ENCODE peak calls at places on chromosomes 12 and 14, in nine cellular contexts. One of them, this sample, is unnamed. For H3K4me1, the result is how much of the 10 kb centered on the place peaks cover.

GRCh38 chr14:103108749-103109207 is 14.3 kb downstream of the EXOC3L4 start:
- DNase-seq in CD4-positive, CD25-positive, alpha-beta regulatory T cell: no peak
- DNase-seq in PC-3: no peak
- DNase-seq in tibial artery: no peak
- DNase-seq in naive thymus-derived CD4-positive, alpha-beta T cell: no peak
- DNase-seq in GM23338: peak
- DNase-seq in body of pancreas: no peak
- DNase-seq in left ventricle myocardium inferior: no peak
- DNase-seq in hepatocyte: no peak
- DNase-seq in this sample: no peak

GRCh38 chr14:81625343-81625742 is 91.7 kb upstream of the SEL1L start:
- DNase-seq in left ventricle myocardium inferior: no peak
- DNase-seq in body of pancreas: no peak
- DNase-seq in PC-3: peak
- DNase-seq in naive thymus-derived CD4-positive, alpha-beta T cell: no peak
- DNase-seq in tibial artery: no peak
- DNase-seq in CD4-positive, CD25-positive, alpha-beta regulatory T cell: peak
- DNase-seq in hepatocyte: peak
- DNase-seq in GM23338: peak
- DNase-seq in this sample: no peak

GRCh38 chr14:71429900-71430299 is 502.3 kb upstream of the RGS6 start:
- DNase-seq in GM23338: no peak
- DNase-seq in naive thymus-derived CD4-positive, alpha-beta T cell: no peak
- DNase-seq in body of pancreas: no peak
- DNase-seq in left ventricle myocardium inferior: no peak
- DNase-seq in CD4-positive, CD25-positive, alpha-beta regulatory T cell: no peak
- DNase-seq in hepatocyte: no peak
- DNase-seq in tibial artery: no peak
- DNase-seq in PC-3: no peak
- DNase-seq in this sample: no peak

GRCh38 chr14:78970677-78971076 is 800.5 kb downstream of the NRXN3 start:
- DNase-seq in tibial artery: no peak
- DNase-seq in left ventricle myocardium inferior: no peak
- DNase-seq in naive thymus-derived CD4-positive, alpha-beta T cell: no peak
- DNase-seq in CD4-positive, CD25-positive, alpha-beta regulatory T cell: no peak
- DNase-seq in PC-3: peak
- DNase-seq in hepatocyte: no peak
- DNase-seq in body of pancreas: no peak
- DNase-seq in GM23338: no peak
- DNase-seq in this sample: no peak

GRCh38 chr12:102634216-102634615 is 153.9 kb upstream of the IGF1 start:
- DNase-seq in hepatocyte: no peak
- DNase-seq in PC-3: no peak
- DNase-seq in GM23338: no peak
- DNase-seq in tibial artery: no peak
- DNase-seq in body of pancreas: no peak
- DNase-seq in left ventricle myocardium inferior: no peak
- DNase-seq in naive thymus-derived CD4-positive, alpha-beta T cell: no peak
- DNase-seq in CD4-positive, CD25-positive, alpha-beta regulatory T cell: no peak
- DNase-seq in this sample: no peak

GRCh38 chr14:92945959-92946846 is 23.3 kb downstream of the CHGA start:
- DNase-seq in hepatocyte: no peak
- DNase-seq in CD4-positive, CD25-positive, alpha-beta regulatory T cell: no peak
- DNase-seq in GM23338: no peak
- DNase-seq in naive thymus-derived CD4-positive, alpha-beta T cell: no peak
- DNase-seq in tibial artery: peak
- DNase-seq in PC-3: peak
- DNase-seq in body of pancreas: peak
- DNase-seq in left ventricle myocardium inferior: peak
- DNase-seq in this sample: no peak

GRCh38 chr14:92692822-92693226 is 55.6 kb downstream of the LGMN start:
- DNase-seq in body of pancreas: peak
- DNase-seq in hepatocyte: no peak
- DNase-seq in left ventricle myocardium inferior: peak
- DNase-seq in naive thymus-derived CD4-positive, alpha-beta T cell: peak
- DNase-seq in tibial artery: peak
- DNase-seq in PC-3: peak
- DNase-seq in CD4-positive, CD25-positive, alpha-beta regulatory T cell: no peak
- DNase-seq in GM23338: no peak
- DNase-seq in this sample: no peak

GRCh38 chr12:105924526-105925208 is 214.1 kb downstream of the NUAK1 start:
- DNase-seq in tibial artery: no peak
- DNase-seq in naive thymus-derived CD4-positive, alpha-beta T cell: no peak
- DNase-seq in hepatocyte: no peak
- DNase-seq in PC-3: no peak
- DNase-seq in left ventricle myocardium inferior: no peak
- DNase-seq in CD4-positive, CD25-positive, alpha-beta regulatory T cell: no peak
- DNase-seq in body of pancreas: no peak
- DNase-seq in GM23338: no peak
- DNase-seq in this sample: no peak

GRCh38 chr14:104130974-104131651 is 7.3 kb upstream of the KIF26A start:
- DNase-seq in naive thymus-derived CD4-positive, alpha-beta T cell: no peak
- DNase-seq in PC-3: peak
- DNase-seq in left ventricle myocardium inferior: peak
- DNase-seq in tibial artery: no peak
- DNase-seq in CD4-positive, CD25-positive, alpha-beta regulatory T cell: peak
- DNase-seq in GM23338: peak
- DNase-seq in hepatocyte: peak
- DNase-seq in body of pancreas: peak
- DNase-seq in this sample: no peak

GRCh38 chr14:24071836-24072420 is 566 bp downstream of the CPNE6 start:
- DNase-seq in body of pancreas: no peak
- DNase-seq in naive thymus-derived CD4-positive, alpha-beta T cell: no peak
- DNase-seq in CD4-positive, CD25-positive, alpha-beta regulatory T cell: no peak
- DNase-seq in tibial artery: no peak
- DNase-seq in left ventricle myocardium inferior: no peak
- DNase-seq in GM23338: no peak
- DNase-seq in hepatocyte: no peak
- DNase-seq in PC-3: no peak
- DNase-seq in this sample: no peak

GRCh38 chr12:30515351-30515750 is 180.3 kb downstream of the IPO8 start:
- DNase-seq in GM23338: peak
- DNase-seq in hepatocyte: peak
- DNase-seq in body of pancreas: no peak
- DNase-seq in CD4-positive, CD25-positive, alpha-beta regulatory T cell: no peak
- DNase-seq in PC-3: peak
- DNase-seq in naive thymus-derived CD4-positive, alpha-beta T cell: no peak
- DNase-seq in tibial artery: no peak
- DNase-seq in left ventricle myocardium inferior: no peak
- DNase-seq in this sample: no peak

GRCh38 chr12:54603173-54603814 is 14.8 kb upstream of the PPP1R1A start:
- DNase-seq in hepatocyte: peak
- DNase-seq in GM23338: peak
- DNase-seq in CD4-positive, CD25-positive, alpha-beta regulatory T cell: peak
- DNase-seq in naive thymus-derived CD4-positive, alpha-beta T cell: peak
- DNase-seq in left ventricle myocardium inferior: peak
- DNase-seq in tibial artery: peak
- DNase-seq in body of pancreas: peak
- DNase-seq in PC-3: peak
- DNase-seq in this sample: peak

GRCh38 chr12:91810077-91810476 is 335.6 kb downstream of the BTG1 start:
- DNase-seq in body of pancreas: no peak
- DNase-seq in left ventricle myocardium inferior: no peak
- DNase-seq in PC-3: no peak
- DNase-seq in CD4-positive, CD25-positive, alpha-beta regulatory T cell: no peak
- DNase-seq in tibial artery: no peak
- DNase-seq in GM23338: no peak
- DNase-seq in naive thymus-derived CD4-positive, alpha-beta T cell: no peak
- DNase-seq in hepatocyte: no peak
- DNase-seq in this sample: no peak

GRCh38 chr12:110224379-110225304 is 56.4 kb upstream of the ATP2A2 start:
- DNase-seq in PC-3: peak
- DNase-seq in GM23338: peak
- DNase-seq in left ventricle myocardium inferior: no peak
- DNase-seq in naive thymus-derived CD4-positive, alpha-beta T cell: no peak
- DNase-seq in hepatocyte: peak
- DNase-seq in body of pancreas: no peak
- DNase-seq in tibial artery: peak
- DNase-seq in CD4-positive, CD25-positive, alpha-beta regulatory T cell: peak
- DNase-seq in this sample: no peak
- H3K4me3 ChIP-seq in PC-3: peak
- H3K4me3 ChIP-seq in GM23338: no peak
- H3K4me3 ChIP-seq in left ventricle myocardium inferior: peak
- H3K4me3 ChIP-seq in naive thymus-derived CD4-positive, alpha-beta T cell: no peak
- H3K4me3 ChIP-seq in hepatocyte: no peak
- H3K4me3 ChIP-seq in body of pancreas: no peak
- H3K4me3 ChIP-seq in tibial artery: peak
- H3K4me3 ChIP-seq in CD4-positive, CD25-positive, alpha-beta regulatory T cell: no peak
- H3K4me3 ChIP-seq in this sample: no peak

GRCh38 chr12:112020947-112021457 is 7.8 kb downstream of the ERP29 start:
- DNase-seq in left ventricle myocardium inferior: no peak
- DNase-seq in naive thymus-derived CD4-positive, alpha-beta T cell: no peak
- DNase-seq in CD4-positive, CD25-positive, alpha-beta regulatory T cell: no peak
- DNase-seq in hepatocyte: no peak
- DNase-seq in tibial artery: no peak
- DNase-seq in PC-3: no peak
- DNase-seq in GM23338: no peak
- DNase-seq in body of pancreas: no peak
- DNase-seq in this sample: no peak

GRCh38 chr12:112022241-112023016 is 9.2 kb downstream of the ERP29 start:
- DNase-seq in CD4-positive, CD25-positive, alpha-beta regulatory T cell: no peak
- DNase-seq in hepatocyte: no peak
- DNase-seq in body of pancreas: no peak
- DNase-seq in tibial artery: no peak
- DNase-seq in naive thymus-derived CD4-positive, alpha-beta T cell: no peak
- DNase-seq in PC-3: no peak
- DNase-seq in GM23338: no peak
- DNase-seq in left ventricle myocardium inferior: no peak
- DNase-seq in this sample: no peak

GRCh38 chr12:112015938-112016337 is 2.7 kb downstream of the ERP29 start:
- DNase-seq in tibial artery: no peak
- DNase-seq in CD4-positive, CD25-positive, alpha-beta regulatory T cell: no peak
- DNase-seq in body of pancreas: no peak
- DNase-seq in PC-3: no peak
- DNase-seq in hepatocyte: no peak
- DNase-seq in left ventricle myocardium inferior: no peak
- DNase-seq in GM23338: no peak
- DNase-seq in naive thymus-derived CD4-positive, alpha-beta T cell: no peak
- DNase-seq in this sample: no peak

GRCh38 chr12:112017041-112017440 is 3.8 kb downstream of the ERP29 start:
- DNase-seq in naive thymus-derived CD4-positive, alpha-beta T cell: no peak
- DNase-seq in body of pancreas: no peak
- DNase-seq in left ventricle myocardium inferior: no peak
- DNase-seq in CD4-positive, CD25-positive, alpha-beta regulatory T cell: no peak
- DNase-seq in tibial artery: no peak
- DNase-seq in hepatocyte: no peak
- DNase-seq in PC-3: peak
- DNase-seq in GM23338: no peak
- DNase-seq in this sample: no peak

DNA sequence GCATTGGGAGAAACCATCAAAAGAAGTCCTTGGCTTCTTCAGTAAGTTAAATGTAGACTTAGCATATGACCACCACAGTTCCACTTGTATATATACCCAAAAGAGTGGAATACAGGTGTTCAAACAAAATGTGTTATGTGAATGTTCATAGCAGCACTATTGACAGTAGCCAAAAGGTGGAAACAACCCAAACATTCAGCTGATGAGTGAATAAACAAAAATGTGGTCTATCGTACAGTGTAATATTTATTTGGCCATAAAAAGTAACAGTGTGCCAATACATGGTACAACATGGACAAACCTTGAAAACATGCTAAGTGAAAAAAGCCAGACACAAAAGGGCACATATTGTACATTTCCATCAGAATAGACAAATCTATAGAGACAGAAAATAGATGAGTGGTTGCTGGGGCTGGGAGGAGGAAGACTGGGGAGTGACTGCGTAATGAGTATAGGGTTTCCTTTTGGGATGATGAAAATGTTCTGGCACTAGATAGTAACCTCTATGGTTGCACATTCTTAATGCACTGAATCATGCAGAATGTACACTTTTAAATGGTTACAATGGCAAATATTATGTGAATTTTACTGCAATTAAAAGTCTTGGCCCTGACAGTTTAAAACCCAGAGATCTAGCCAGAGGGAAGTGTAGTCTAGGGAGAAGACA is 5.5 kb downstream of the ERP29 start:
- DNase-seq in left ventricle myocardium inferior: no peak
- DNase-seq in GM23338: no peak
- DNase-seq in hepatocyte: no peak
- DNase-seq in PC-3: peak
- DNase-seq in naive thymus-derived CD4-positive, alpha-beta T cell: no peak
- DNase-seq in tibial artery: no peak
- DNase-seq in body of pancreas: no peak
- DNase-seq in CD4-positive, CD25-positive, alpha-beta regulatory T cell: no peak
- DNase-seq in this sample: no peak
- H3K4me1 ChIP-seq in left ventricle myocardium inferior: under half
- H3K4me1 ChIP-seq in GM23338: under half
- H3K4me1 ChIP-seq in hepatocyte: under half
- H3K4me1 ChIP-seq in PC-3: under half
- H3K4me1 ChIP-seq in naive thymus-derived CD4-positive, alpha-beta T cell: under half
- H3K4me1 ChIP-seq in tibial artery: under half
- H3K4me1 ChIP-seq in body of pancreas: under half
- H3K4me1 ChIP-seq in CD4-positive, CD25-positive, alpha-beta regulatory T cell: under half
- H3K4me1 ChIP-seq in this sample: under half

GRCh38 chr12:130628304-130628703 is 87.8 kb downstream of the RIMBP2 start:
- DNase-seq in body of pancreas: no peak
- DNase-seq in hepatocyte: no peak
- DNase-seq in tibial artery: no peak
- DNase-seq in PC-3: no peak
- DNase-seq in naive thymus-derived CD4-positive, alpha-beta T cell: no peak
- DNase-seq in left ventricle myocardium inferior: no peak
- DNase-seq in GM23338: no peak
- DNase-seq in CD4-positive, CD25-positive, alpha-beta regulatory T cell: no peak
- DNase-seq in this sample: no peak

GRCh38 chr12:130634866-130635265 is 81.2 kb downstream of the RIMBP2 start:
- DNase-seq in body of pancreas: no peak
- DNase-seq in hepatocyte: no peak
- DNase-seq in naive thymus-derived CD4-positive, alpha-beta T cell: no peak
- DNase-seq in PC-3: no peak
- DNase-seq in GM23338: no peak
- DNase-seq in left ventricle myocardium inferior: no peak
- DNase-seq in tibial artery: no peak
- DNase-seq in CD4-positive, CD25-positive, alpha-beta regulatory T cell: no peak
- DNase-seq in this sample: no peak

GRCh38 chr12:130636370-130636769 is 79.7 kb downstream of the RIMBP2 start:
- DNase-seq in naive thymus-derived CD4-positive, alpha-beta T cell: no peak
- DNase-seq in CD4-positive, CD25-positive, alpha-beta regulatory T cell: no peak
- DNase-seq in tibial artery: no peak
- DNase-seq in body of pancreas: no peak
- DNase-seq in PC-3: no peak
- DNase-seq in hepatocyte: no peak
- DNase-seq in left ventricle myocardium inferior: no peak
- DNase-seq in GM23338: no peak
- DNase-seq in this sample: no peak

GRCh38 chr12:130632582-130633174 is 83.4 kb downstream of the RIMBP2 start:
- DNase-seq in CD4-positive, CD25-positive, alpha-beta regulatory T cell: no peak
- DNase-seq in hepatocyte: no peak
- DNase-seq in tibial artery: no peak
- DNase-seq in GM23338: no peak
- DNase-seq in body of pancreas: no peak
- DNase-seq in left ventricle myocardium inferior: no peak
- DNase-seq in naive thymus-derived CD4-positive, alpha-beta T cell: no peak
- DNase-seq in PC-3: no peak
- DNase-seq in this sample: no peak

GRCh38 chr12:130633771-130634170 is 82.3 kb downstream of the RIMBP2 start:
- DNase-seq in PC-3: peak
- DNase-seq in left ventricle myocardium inferior: no peak
- DNase-seq in CD4-positive, CD25-positive, alpha-beta regulatory T cell: no peak
- DNase-seq in GM23338: peak
- DNase-seq in naive thymus-derived CD4-positive, alpha-beta T cell: no peak
- DNase-seq in hepatocyte: peak
- DNase-seq in tibial artery: no peak
- DNase-seq in body of pancreas: no peak
- DNase-seq in this sample: no peak
- H3K4me3 ChIP-seq in PC-3: no peak
- H3K4me3 ChIP-seq in left ventricle myocardium inferior: no peak
- H3K4me3 ChIP-seq in CD4-positive, CD25-positive, alpha-beta regulatory T cell: no peak
- H3K4me3 ChIP-seq in GM23338: no peak
- H3K4me3 ChIP-seq in naive thymus-derived CD4-positive, alpha-beta T cell: no peak
- H3K4me3 ChIP-seq in hepatocyte: no peak
- H3K4me3 ChIP-seq in tibial artery: no peak
- H3K4me3 ChIP-seq in body of pancreas: no peak
- H3K4me3 ChIP-seq in this sample: no peak

GRCh38 chr12:113228394-113229028 is 7.2 kb downstream of the TPCN1 start:
- DNase-seq in hepatocyte: no peak
- DNase-seq in left ventricle myocardium inferior: no peak
- DNase-seq in CD4-positive, CD25-positive, alpha-beta regulatory T cell: no peak
- DNase-seq in body of pancreas: no peak
- DNase-seq in PC-3: no peak
- DNase-seq in naive thymus-derived CD4-positive, alpha-beta T cell: no peak
- DNase-seq in GM23338: no peak
- DNase-seq in tibial artery: no peak
- DNase-seq in this sample: no peak
- H3K4me1 ChIP-seq in hepatocyte: under half
- H3K4me1 ChIP-seq in left ventricle myocardium inferior: half or more
- H3K4me1 ChIP-seq in CD4-positive, CD25-positive, alpha-beta regulatory T cell: under half
- H3K4me1 ChIP-seq in body of pancreas: under half
- H3K4me1 ChIP-seq in PC-3: under half
- H3K4me1 ChIP-seq in naive thymus-derived CD4-positive, alpha-beta T cell: under half
- H3K4me1 ChIP-seq in GM23338: under half
- H3K4me1 ChIP-seq in tibial artery: half or more
- H3K4me1 ChIP-seq in this sample: under half

This sample was measured in iPS DF 6.9.